ENCODE peak calls at places on chromosome 1, in six cellular contexts. M, B, D, Q, K and W are unnamed samples.

GRCh38 chr1:96782861-96783260 is 61.3 kb downstream of the PTBP2 start:
- DNase-seq in M (no peak), B (no peak), D (no peak), Q (no peak), K (peak), W (no peak)

GRCh38 chr1:202018476-202019234 is 8.3 kb downstream of the ELF3 start:
- DNase-seq in M (no peak), B (no peak), D (no peak), Q (peak), K (no peak), W (no peak)

GRCh38 chr1:45018599-45019230 is 6.7 kb downstream of the UROD start:
- DNase-seq in M (peak), B (peak), D (peak), Q (peak), K (peak), W (peak)

GRCh38 chr1:191804311-191804710 is 354.0 kb upstream of the RGS18 start:
- DNase-seq in M (no peak), B (no peak), D (no peak), Q (no peak), K (no peak), W (no peak)

GRCh38 chr1:216420746-216421145 is 2.5 kb downstream of the USH2A start:
- DNase-seq in M (no peak), B (no peak), D (no peak), Q (no peak), K (no peak), W (no peak)

GRCh38 chr1:228085287-228085926 is 2.9 kb downstream of the ARF1 start:
- DNase-seq in M (no peak), B (no peak), D (peak), Q (peak), K (peak), W (no peak)

GRCh38 chr1:23578311-23578996 is 19.2 kb upstream of the ID3 start:
- DNase-seq in M (no peak), B (no peak), D (no peak), Q (no peak), K (peak), W (no peak)

GRCh38 chr1:208604295-208604694 is 360.1 kb upstream of the PLXNA2 start:
- DNase-seq in M (no peak), B (peak), D (no peak), Q (no peak), K (peak), W (no peak)

GRCh38 chr1:46719689-46720088 is 775 bp upstream of the EFCAB14 start:
- DNase-seq in M (peak), B (no peak), D (no peak), Q (peak), K (no peak), W (no peak)

GRCh38 chr1:29635501-29636263 is 399.4 kb downstream of the PTPRU start:
- DNase-seq in M (peak), B (no peak), D (no peak), Q (no peak), K (no peak), W (no peak)

GRCh38 chr1:203769505-203770343 is 4.7 kb downstream of the LAX1 start:
- DNase-seq in M (no peak), B (no peak), D (peak), Q (peak), K (peak), W (no peak)

GRCh38 chr1:64969305-64970066 is 3.1 kb upstream of the JAK1 start:
- DNase-seq in M (no peak), B (no peak), D (no peak), Q (no peak), K (peak), W (no peak)

GRCh38 chr1:43419627-43420425 is 30.1 kb downstream of the SZT2 start:
- DNase-seq in M (no peak), B (no peak), D (no peak), Q (no peak), K (no peak), W (no peak)

GRCh38 chr1:3597599-3597964 is 13.7 kb downstream of the MEGF6 start:
- DNase-seq in M (no peak), B (no peak), D (no peak), Q (no peak), K (no peak), W (no peak)

GRCh38 chr1:224052767-224053166 is 61.1 kb upstream of the FBXO28 start:
- DNase-seq in M (no peak), B (no peak), D (no peak), Q (no peak), K (peak), W (no peak)

GRCh38 chr1:196466656-196467055 is 141.6 kb downstream of the KCNT2 start:
- DNase-seq in M (no peak), B (no peak), D (peak), Q (no peak), K (peak), W (no peak)

GRCh38 chr1:43129334-43129733 is 42.8 kb downstream of the EBNA1BP2 start:
- DNase-seq in M (no peak), B (no peak), D (no peak), Q (no peak), K (no peak), W (no peak)

GRCh38 chr1:162557536-162557935 is 4.0 kb upstream of the UAP1 start:
- DNase-seq in M (no peak), B (no peak), D (no peak), Q (peak), K (no peak), W (no peak)

GRCh38 chr1:8554956-8555534 is 237.1 kb downstream of the SLC45A1 start:
- DNase-seq in M (no peak), B (no peak), D (no peak), Q (no peak), K (peak), W (no peak)

GRCh38 chr1:12166834-12167492 is at the start of gene TNFRSF1B:
- DNase-seq in M (peak), B (peak), D (no peak), Q (peak), K (peak), W (peak)

GRCh38 chr1:245353915-245354775 is 199.4 kb downstream of the KIF26B start:
- DNase-seq in M (no peak), B (no peak), D (no peak), Q (no peak), K (no peak), W (no peak)

GRCh38 chr1:63777286-63777685 is 3.5 kb downstream of the ROR1 start:
- DNase-seq in M (no peak), B (no peak), D (no peak), Q (no peak), K (no peak), W (no peak)
- TF ChIP-seq CTCF in M (peak), B (no peak), D (peak), Q (no peak), K (peak), W (no peak)

GRCh38 chr1:161307892-161308638 is 1.7 kb downstream of the MPZ start:
- DNase-seq in M (no peak), B (no peak), D (no peak), Q (no peak), K (peak), W (no peak)

GRCh38 chr1:161309868-161310267 is at the start of gene MPZ:
- DNase-seq in M (no peak), B (no peak), D (no peak), Q (no peak), K (no peak), W (no peak)

GRCh38 chr1:161307230-161307768 is 2.5 kb downstream of the MPZ start:
- DNase-seq in M (no peak), B (no peak), D (no peak), Q (no peak), K (peak), W (peak)

GRCh38 chr1:161304927-161305871 is 4.6 kb downstream of the MPZ start:
- DNase-seq in M (no peak), B (no peak), D (no peak), Q (no peak), K (no peak), W (no peak)

GRCh38 chr1:161305872-161306519 is 3.8 kb downstream of the MPZ start:
- DNase-seq in M (peak), B (peak), D (no peak), Q (peak), K (peak), W (peak)
- TF ChIP-seq CTCF in M (peak), B (peak), D (no peak), Q (no peak), K (peak), W (no peak)

DNA sequence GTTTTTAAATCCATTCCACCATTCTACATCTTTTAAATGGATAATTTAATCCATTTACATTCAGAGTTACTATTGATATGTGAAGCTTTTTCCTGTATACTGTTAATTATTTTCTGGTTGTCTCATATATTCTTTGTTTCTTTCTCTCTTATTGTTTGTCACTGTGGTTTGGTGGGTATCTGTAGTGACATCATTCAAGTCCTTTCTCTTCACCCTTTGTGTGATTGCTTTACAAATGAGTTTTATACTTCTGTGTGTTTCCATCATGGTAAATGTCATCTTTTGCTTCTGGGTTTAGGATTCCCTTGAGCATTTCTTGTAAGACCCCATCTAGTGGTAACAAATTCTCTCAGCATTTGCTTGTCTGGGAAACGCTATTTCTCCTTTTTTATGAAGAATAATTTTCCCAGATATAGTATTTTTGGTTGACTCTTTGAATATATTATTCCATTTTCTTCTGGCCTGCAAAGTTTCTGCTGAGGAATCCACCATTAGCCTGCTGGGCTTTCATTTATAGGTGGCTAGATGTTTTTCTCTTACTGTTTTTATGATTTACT is 10.2 kb downstream of the LY9 start:
- DNase-seq in M (no peak), B (no peak), D (no peak), Q (no peak), K (no peak), W (no peak)
- TF ChIP-seq CTCF in M (peak), B (no peak), D (no peak), Q (no peak), K (no peak), W (no peak)

DNA sequence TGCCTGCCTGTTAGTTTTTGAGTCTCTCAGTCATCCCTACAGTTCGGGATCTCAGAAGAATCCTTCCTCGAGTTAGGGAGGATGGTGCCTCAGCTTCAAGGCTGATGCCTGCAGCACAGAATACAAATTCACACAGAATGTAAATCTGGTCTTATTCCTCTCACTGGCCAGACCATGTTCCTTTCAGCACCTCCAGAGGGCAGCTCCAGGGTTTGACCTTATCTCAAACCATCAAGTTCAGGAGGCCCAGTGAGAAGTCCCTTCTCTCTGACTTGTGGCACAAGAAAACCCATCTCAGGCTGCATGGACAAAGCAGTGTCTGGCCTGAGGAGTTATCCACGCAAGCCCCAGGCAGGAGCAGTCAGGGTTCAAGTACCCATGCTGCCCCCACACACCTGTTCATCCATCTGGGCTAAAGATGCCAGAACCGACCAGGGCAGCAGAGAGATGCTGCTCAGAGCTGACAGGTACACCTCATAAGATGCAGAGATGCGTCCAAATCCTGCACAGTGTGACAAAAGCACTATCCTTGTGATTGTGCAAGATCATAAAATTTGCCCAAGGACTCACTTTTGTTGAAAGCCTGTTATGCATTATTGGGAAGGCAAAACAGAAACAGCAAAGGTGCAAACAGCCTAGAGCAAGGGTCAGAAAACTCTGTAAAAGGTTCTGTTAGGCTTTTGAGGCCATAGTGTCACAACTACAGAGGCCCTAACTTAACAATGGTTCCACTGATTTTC is 49.8 kb downstream of the BCAR3 start:
- DNase-seq in M (no peak), B (peak), D (no peak), Q (no peak), K (no peak), W (no peak)
- TF ChIP-seq CTCF in M (peak), B (peak), D (peak), Q (no peak), K (peak), W (no peak)

GRCh38 chr1:26164036-26164927 is 4.5 kb downstream of the C1orf232 start:
- DNase-seq in M (peak), B (peak), D (no peak), Q (peak), K (peak), W (peak)
- TF ChIP-seq CTCF in M (peak), B (peak), D (peak), Q (peak), K (no peak), W (peak)

DNA sequence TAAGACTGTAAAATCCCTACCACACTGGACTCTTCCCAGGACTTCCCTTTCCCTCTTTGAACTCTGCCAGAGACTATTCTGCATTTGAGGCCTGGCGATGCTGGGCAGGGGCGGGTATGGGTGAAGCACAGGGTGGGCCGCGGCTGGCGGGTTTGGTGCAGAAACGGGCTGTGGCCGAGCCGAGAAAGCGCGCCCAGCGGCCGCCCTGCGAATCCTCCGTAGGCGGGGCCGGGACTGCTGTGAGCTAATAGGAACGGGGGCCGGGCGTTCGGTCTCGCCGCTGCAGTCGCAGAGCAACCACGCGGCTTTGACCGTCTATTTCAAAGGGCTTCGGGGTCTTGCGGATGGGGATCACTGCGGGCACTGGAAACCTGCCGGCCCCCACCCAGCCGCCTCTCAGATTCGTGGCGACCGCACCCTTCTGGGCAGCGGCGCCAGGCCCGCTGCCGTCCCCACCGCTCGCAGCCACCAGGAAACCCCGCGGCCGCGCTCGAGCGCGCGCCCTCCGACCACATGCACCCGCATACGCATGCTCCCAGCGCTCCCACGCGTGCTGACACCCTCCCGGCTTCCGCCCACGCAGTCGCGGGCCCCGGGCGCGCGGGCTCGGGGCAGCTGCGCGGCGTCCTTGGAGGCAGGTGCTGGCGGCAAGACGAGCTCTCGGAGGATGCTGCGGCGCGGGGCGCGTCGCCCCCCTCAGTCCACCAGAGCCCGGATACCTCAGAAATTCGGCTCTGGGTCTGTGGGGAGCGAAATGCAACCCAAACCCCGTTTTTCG is 32.7 kb downstream of the DNTTIP2 start:
- DNase-seq in M (peak), B (peak), D (no peak), Q (peak), K (peak), W (peak)
- TF ChIP-seq CTCF in M (peak), B (peak), D (peak), Q (peak), K (peak), W (peak)

GRCh38 chr1:154784924-154785531 is 85.1 kb downstream of the KCNN3 start:
- DNase-seq in M (no peak), B (peak), D (no peak), Q (no peak), K (peak), W (no peak)

GRCh38 chr1:154791292-154792278 is 78.5 kb downstream of the KCNN3 start:
- DNase-seq in M (no peak), B (peak), D (no peak), Q (peak), K (peak), W (no peak)

GRCh38 chr1:154788241-154788870 is 81.7 kb downstream of the KCNN3 start:
- DNase-seq in M (no peak), B (no peak), D (no peak), Q (no peak), K (no peak), W (no peak)

GRCh38 chr1:154787171-154787570 is 82.9 kb downstream of the KCNN3 start:
- DNase-seq in M (no peak), B (no peak), D (no peak), Q (no peak), K (no peak), W (no peak)

DNA sequence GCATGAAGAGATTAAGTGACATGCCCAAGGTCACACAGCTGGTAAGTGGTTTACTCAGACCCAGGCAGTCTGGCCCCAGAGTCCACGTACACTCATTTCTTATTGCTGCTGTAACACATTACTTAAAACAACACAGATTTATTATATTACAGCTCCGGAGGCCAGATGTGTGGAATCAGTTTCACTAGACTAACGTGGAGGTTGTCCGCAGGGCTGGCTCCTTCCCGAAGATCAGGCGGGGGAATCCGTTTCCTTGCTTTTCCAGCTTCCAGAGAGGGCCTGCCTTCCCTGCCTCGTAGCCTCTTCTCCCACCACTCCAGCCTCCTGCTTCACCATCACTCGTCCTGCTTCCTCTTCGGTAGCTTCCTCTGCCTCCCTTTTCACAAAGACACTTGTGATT is 81.2 kb downstream of the KCNN3 start:
- DNase-seq in M (no peak), B (no peak), D (no peak), Q (no peak), K (no peak), W (no peak)
- TF ChIP-seq CTCF in M (no peak), B (no peak), D (no peak), Q (no peak), K (no peak), W (no peak)

GRCh38 chr1:36542024-36542961 is 59.6 kb upstream of the CSF3R start:
- DNase-seq in M (peak), B (no peak), D (no peak), Q (no peak), K (no peak), W (no peak)

GRCh38 chr1:36540056-36540455 is 57.3 kb upstream of the CSF3R start:
- DNase-seq in M (peak), B (no peak), D (no peak), Q (no peak), K (no peak), W (no peak)

GRCh38 chr1:36539526-36539925 is 56.8 kb upstream of the CSF3R start:
- DNase-seq in M (peak), B (no peak), D (no peak), Q (no peak), K (no peak), W (no peak)

GRCh38 chr1:36537190-36537768 is 54.6 kb upstream of the CSF3R start:
- DNase-seq in M (no peak), B (no peak), D (no peak), Q (no peak), K (no peak), W (no peak)

DNA sequence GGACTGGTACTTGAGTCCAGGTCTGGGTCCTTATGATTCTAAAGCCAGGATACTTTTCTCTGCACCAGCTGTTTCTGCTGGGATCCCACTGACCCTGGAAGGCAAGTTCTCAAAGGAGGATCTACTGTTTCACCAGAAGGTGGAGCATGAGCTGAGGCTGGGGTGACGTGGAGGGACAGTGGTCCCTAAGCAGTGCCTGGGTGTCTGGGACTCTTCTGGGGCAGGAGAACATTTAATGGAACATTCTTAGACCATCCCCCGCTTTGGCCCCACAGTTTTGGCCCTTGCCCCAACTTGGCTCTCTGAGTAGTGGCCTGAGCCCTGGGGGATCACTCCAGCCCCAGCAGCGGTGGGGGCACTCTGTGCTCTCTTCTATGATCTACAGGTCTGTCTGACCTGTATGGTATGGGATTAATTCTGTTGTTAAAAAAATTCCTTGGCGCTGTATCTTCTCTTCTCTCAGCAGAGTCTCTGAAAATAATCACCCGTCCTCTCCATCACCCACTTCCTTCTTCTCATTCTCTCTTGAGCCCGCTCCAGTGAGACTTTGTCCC is 60.3 kb upstream of the CSF3R start:
- DNase-seq in M (peak), B (no peak), D (no peak), Q (no peak), K (no peak), W (no peak)
- TF ChIP-seq CTCF in M (peak), B (no peak), D (peak), Q (no peak), K (peak), W (peak)